ENCODE peak calls at places on chromosomes 6 and 20, in seven cellular contexts. One of them, this sample, is unnamed.

GRCh38 chr20:45938727-45939438 is 4.4 kb downstream of the PCIF1 start:
- DNase-seq in hippocampal formation: no peak
- DNase-seq in left colon: no peak
- DNase-seq in activated CD8-positive, alpha-beta memory T cell treated with anti-CD3 and anti-CD28 coated beads, Interleukin-2, amount 50 U/mL, for 4 hours: no peak
- DNase-seq in brain microvascular endothelial cell: no peak
- DNase-seq in amniotic stem cell: no peak
- DNase-seq in head of caudate nucleus: no peak
- DNase-seq in this sample: no peak

GRCh38 chr6:170429457-170429856 is 122.9 kb downstream of the FAM120B start:
- DNase-seq in activated CD8-positive, alpha-beta memory T cell treated with anti-CD3 and anti-CD28 coated beads, Interleukin-2, amount 50 U/mL, for 4 hours: no peak
- DNase-seq in brain microvascular endothelial cell: no peak
- DNase-seq in hippocampal formation: no peak
- DNase-seq in amniotic stem cell: no peak
- DNase-seq in head of caudate nucleus: no peak
- DNase-seq in left colon: no peak
- DNase-seq in this sample: no peak

GRCh38 chr6:125834347-125834746 is 43.6 kb downstream of the NCOA7 start:
- DNase-seq in left colon: no peak
- DNase-seq in head of caudate nucleus: no peak
- DNase-seq in brain microvascular endothelial cell: no peak
- DNase-seq in activated CD8-positive, alpha-beta memory T cell treated with anti-CD3 and anti-CD28 coated beads, Interleukin-2, amount 50 U/mL, for 4 hours: no peak
- DNase-seq in amniotic stem cell: no peak
- DNase-seq in hippocampal formation: no peak
- DNase-seq in this sample: no peak

GRCh38 chr6:3340358-3340798 is 81.6 kb downstream of the PSMG4 start:
- DNase-seq in activated CD8-positive, alpha-beta memory T cell treated with anti-CD3 and anti-CD28 coated beads, Interleukin-2, amount 50 U/mL, for 4 hours: no peak
- DNase-seq in head of caudate nucleus: no peak
- DNase-seq in left colon: no peak
- DNase-seq in amniotic stem cell: no peak
- DNase-seq in hippocampal formation: no peak
- DNase-seq in brain microvascular endothelial cell: no peak
- DNase-seq in this sample: no peak

GRCh38 chr6:23218751-23219150 is 649.4 kb downstream of the HDGFL1 start:
- DNase-seq in hippocampal formation: peak
- DNase-seq in activated CD8-positive, alpha-beta memory T cell treated with anti-CD3 and anti-CD28 coated beads, Interleukin-2, amount 50 U/mL, for 4 hours: no peak
- DNase-seq in brain microvascular endothelial cell: no peak
- DNase-seq in amniotic stem cell: no peak
- DNase-seq in head of caudate nucleus: no peak
- DNase-seq in left colon: no peak
- DNase-seq in this sample: peak

GRCh38 chr20:36162272-36162966 is 7.9 kb downstream of the EPB41L1 start:
- DNase-seq in hippocampal formation: no peak
- DNase-seq in activated CD8-positive, alpha-beta memory T cell treated with anti-CD3 and anti-CD28 coated beads, Interleukin-2, amount 50 U/mL, for 4 hours: no peak
- DNase-seq in head of caudate nucleus: no peak
- DNase-seq in brain microvascular endothelial cell: no peak
- DNase-seq in amniotic stem cell: no peak
- DNase-seq in left colon: no peak
- DNase-seq in this sample: no peak

GRCh38 chr20:4444404-4444803 is 277.3 kb upstream of the PRND start:
- DNase-seq in activated CD8-positive, alpha-beta memory T cell treated with anti-CD3 and anti-CD28 coated beads, Interleukin-2, amount 50 U/mL, for 4 hours: no peak
- DNase-seq in brain microvascular endothelial cell: peak
- DNase-seq in hippocampal formation: no peak
- DNase-seq in head of caudate nucleus: no peak
- DNase-seq in amniotic stem cell: no peak
- DNase-seq in left colon: no peak
- DNase-seq in this sample: no peak

GRCh38 chr6:111854683-111855082 is 18.6 kb downstream of the FYN start:
- DNase-seq in left colon: no peak
- DNase-seq in activated CD8-positive, alpha-beta memory T cell treated with anti-CD3 and anti-CD28 coated beads, Interleukin-2, amount 50 U/mL, for 4 hours: no peak
- DNase-seq in brain microvascular endothelial cell: no peak
- DNase-seq in hippocampal formation: no peak
- DNase-seq in amniotic stem cell: no peak
- DNase-seq in head of caudate nucleus: no peak
- DNase-seq in this sample: no peak

GRCh38 chr6:144434308-144434990 is 149.3 kb downstream of the UTRN start:
- DNase-seq in hippocampal formation: no peak
- DNase-seq in brain microvascular endothelial cell: peak
- DNase-seq in activated CD8-positive, alpha-beta memory T cell treated with anti-CD3 and anti-CD28 coated beads, Interleukin-2, amount 50 U/mL, for 4 hours: no peak
- DNase-seq in head of caudate nucleus: no peak
- DNase-seq in amniotic stem cell: peak
- DNase-seq in left colon: no peak
- DNase-seq in this sample: no peak

GRCh38 chr6:44508646-44509045 is 121.1 kb downstream of the CDC5L start:
- DNase-seq in left colon: no peak
- DNase-seq in brain microvascular endothelial cell: no peak
- DNase-seq in head of caudate nucleus: no peak
- DNase-seq in amniotic stem cell: no peak
- DNase-seq in activated CD8-positive, alpha-beta memory T cell treated with anti-CD3 and anti-CD28 coated beads, Interleukin-2, amount 50 U/mL, for 4 hours: no peak
- DNase-seq in hippocampal formation: no peak
- DNase-seq in this sample: no peak

GRCh38 chr6:151257984-151258445 is 18.2 kb downstream of the AKAP12 start:
- DNase-seq in activated CD8-positive, alpha-beta memory T cell treated with anti-CD3 and anti-CD28 coated beads, Interleukin-2, amount 50 U/mL, for 4 hours: no peak
- DNase-seq in amniotic stem cell: peak
- DNase-seq in brain microvascular endothelial cell: no peak
- DNase-seq in hippocampal formation: no peak
- DNase-seq in left colon: no peak
- DNase-seq in head of caudate nucleus: no peak
- DNase-seq in this sample: no peak

GRCh38 chr6:139855741-139856206 is 481.3 kb upstream of the CITED2 start:
- DNase-seq in activated CD8-positive, alpha-beta memory T cell treated with anti-CD3 and anti-CD28 coated beads, Interleukin-2, amount 50 U/mL, for 4 hours: no peak
- DNase-seq in amniotic stem cell: no peak
- DNase-seq in brain microvascular endothelial cell: peak
- DNase-seq in left colon: no peak
- DNase-seq in hippocampal formation: no peak
- DNase-seq in head of caudate nucleus: no peak
- DNase-seq in this sample: no peak

GRCh38 chr6:124963416-124964083 is 1.3 kb downstream of the RNF217 start:
- DNase-seq in activated CD8-positive, alpha-beta memory T cell treated with anti-CD3 and anti-CD28 coated beads, Interleukin-2, amount 50 U/mL, for 4 hours: no peak
- DNase-seq in head of caudate nucleus: no peak
- DNase-seq in hippocampal formation: peak
- DNase-seq in brain microvascular endothelial cell: no peak
- DNase-seq in amniotic stem cell: no peak
- DNase-seq in left colon: no peak
- DNase-seq in this sample: peak

GRCh38 chr6:133730881-133731280 is 158.0 kb upstream of the TCF21 start:
- DNase-seq in left colon: no peak
- DNase-seq in brain microvascular endothelial cell: no peak
- DNase-seq in head of caudate nucleus: no peak
- DNase-seq in amniotic stem cell: no peak
- DNase-seq in hippocampal formation: no peak
- DNase-seq in activated CD8-positive, alpha-beta memory T cell treated with anti-CD3 and anti-CD28 coated beads, Interleukin-2, amount 50 U/mL, for 4 hours: no peak
- DNase-seq in this sample: no peak

GRCh38 chr20:11922561-11922960 is 4.9 kb downstream of the BTBD3 start:
- DNase-seq in head of caudate nucleus: no peak
- DNase-seq in amniotic stem cell: no peak
- DNase-seq in left colon: no peak
- DNase-seq in activated CD8-positive, alpha-beta memory T cell treated with anti-CD3 and anti-CD28 coated beads, Interleukin-2, amount 50 U/mL, for 4 hours: no peak
- DNase-seq in hippocampal formation: no peak
- DNase-seq in brain microvascular endothelial cell: no peak
- DNase-seq in this sample: peak

GRCh38 chr6:28383235-28384142 is 16.1 kb downstream of the ZSCAN12 start:
- DNase-seq in brain microvascular endothelial cell: peak
- DNase-seq in left colon: peak
- DNase-seq in activated CD8-positive, alpha-beta memory T cell treated with anti-CD3 and anti-CD28 coated beads, Interleukin-2, amount 50 U/mL, for 4 hours: peak
- DNase-seq in hippocampal formation: peak
- DNase-seq in head of caudate nucleus: peak
- DNase-seq in amniotic stem cell: peak
- DNase-seq in this sample: peak

GRCh38 chr20:11380283-11380682 is 537.4 kb upstream of the BTBD3 start:
- DNase-seq in left colon: no peak
- DNase-seq in amniotic stem cell: no peak
- DNase-seq in head of caudate nucleus: no peak
- DNase-seq in activated CD8-positive, alpha-beta memory T cell treated with anti-CD3 and anti-CD28 coated beads, Interleukin-2, amount 50 U/mL, for 4 hours: no peak
- DNase-seq in brain microvascular endothelial cell: no peak
- DNase-seq in hippocampal formation: no peak
- DNase-seq in this sample: no peak

GRCh38 chr20:2759603-2760360 is 40.6 kb downstream of the CPXM1 start:
- DNase-seq in amniotic stem cell: no peak
- DNase-seq in left colon: no peak
- DNase-seq in hippocampal formation: no peak
- DNase-seq in brain microvascular endothelial cell: no peak
- DNase-seq in activated CD8-positive, alpha-beta memory T cell treated with anti-CD3 and anti-CD28 coated beads, Interleukin-2, amount 50 U/mL, for 4 hours: no peak
- DNase-seq in head of caudate nucleus: no peak
- DNase-seq in this sample: no peak

GRCh38 chr6:3229566-3230274 is 2.3 kb upstream of the TUBB2B start:
- DNase-seq in amniotic stem cell: no peak
- DNase-seq in hippocampal formation: no peak
- DNase-seq in left colon: no peak
- DNase-seq in head of caudate nucleus: no peak
- DNase-seq in activated CD8-positive, alpha-beta memory T cell treated with anti-CD3 and anti-CD28 coated beads, Interleukin-2, amount 50 U/mL, for 4 hours: peak
- DNase-seq in brain microvascular endothelial cell: no peak
- DNase-seq in this sample: peak

GRCh38 chr20:44837949-44838348 is 27.6 kb upstream of the RIMS4 start:
- DNase-seq in amniotic stem cell: no peak
- DNase-seq in brain microvascular endothelial cell: no peak
- DNase-seq in left colon: no peak
- DNase-seq in hippocampal formation: no peak
- DNase-seq in head of caudate nucleus: no peak
- DNase-seq in activated CD8-positive, alpha-beta memory T cell treated with anti-CD3 and anti-CD28 coated beads, Interleukin-2, amount 50 U/mL, for 4 hours: no peak
- DNase-seq in this sample: no peak

GRCh38 chr6:113802779-113803178 is 54.4 kb upstream of the MARCKS start:
- DNase-seq in hippocampal formation: no peak
- DNase-seq in activated CD8-positive, alpha-beta memory T cell treated with anti-CD3 and anti-CD28 coated beads, Interleukin-2, amount 50 U/mL, for 4 hours: no peak
- DNase-seq in head of caudate nucleus: no peak
- DNase-seq in left colon: no peak
- DNase-seq in brain microvascular endothelial cell: no peak
- DNase-seq in amniotic stem cell: no peak
- DNase-seq in this sample: no peak

GRCh38 chr20:32977281-32978008 is 26.8 kb downstream of the SUN5 start:
- DNase-seq in head of caudate nucleus: no peak
- DNase-seq in hippocampal formation: no peak
- DNase-seq in left colon: no peak
- DNase-seq in brain microvascular endothelial cell: no peak
- DNase-seq in activated CD8-positive, alpha-beta memory T cell treated with anti-CD3 and anti-CD28 coated beads, Interleukin-2, amount 50 U/mL, for 4 hours: no peak
- DNase-seq in amniotic stem cell: no peak
- DNase-seq in this sample: no peak

GRCh38 chr6:4101298-4101697 is 22.4 kb upstream of the FAM217A start:
- DNase-seq in hippocampal formation: no peak
- DNase-seq in brain microvascular endothelial cell: no peak
- DNase-seq in activated CD8-positive, alpha-beta memory T cell treated with anti-CD3 and anti-CD28 coated beads, Interleukin-2, amount 50 U/mL, for 4 hours: no peak
- DNase-seq in left colon: no peak
- DNase-seq in amniotic stem cell: no peak
- DNase-seq in head of caudate nucleus: no peak
- DNase-seq in this sample: no peak

GRCh38 chr20:41052742-41053419 is 24.3 kb downstream of the TOP1 start:
- DNase-seq in brain microvascular endothelial cell: peak
- DNase-seq in head of caudate nucleus: no peak
- DNase-seq in activated CD8-positive, alpha-beta memory T cell treated with anti-CD3 and anti-CD28 coated beads, Interleukin-2, amount 50 U/mL, for 4 hours: no peak
- DNase-seq in amniotic stem cell: no peak
- DNase-seq in hippocampal formation: no peak
- DNase-seq in left colon: no peak
- DNase-seq in this sample: no peak

GRCh38 chr6:21244897-21245470 is 348.6 kb upstream of the SOX4 start:
- DNase-seq in head of caudate nucleus: no peak
- DNase-seq in brain microvascular endothelial cell: no peak
- DNase-seq in left colon: no peak
- DNase-seq in activated CD8-positive, alpha-beta memory T cell treated with anti-CD3 and anti-CD28 coated beads, Interleukin-2, amount 50 U/mL, for 4 hours: no peak
- DNase-seq in amniotic stem cell: no peak
- DNase-seq in hippocampal formation: no peak
- DNase-seq in this sample: no peak

GRCh38 chr20:61801065-61801360 is 264.7 kb downstream of the TAF4 start:
- DNase-seq in brain microvascular endothelial cell: no peak
- DNase-seq in amniotic stem cell: no peak
- DNase-seq in head of caudate nucleus: no peak
- DNase-seq in hippocampal formation: no peak
- DNase-seq in activated CD8-positive, alpha-beta memory T cell treated with anti-CD3 and anti-CD28 coated beads, Interleukin-2, amount 50 U/mL, for 4 hours: no peak
- DNase-seq in left colon: no peak
- DNase-seq in this sample: no peak

GRCh38 chr6:111555041-111555440 is 50.6 kb downstream of the TRAF3IP2 start:
- DNase-seq in amniotic stem cell: no peak
- DNase-seq in activated CD8-positive, alpha-beta memory T cell treated with anti-CD3 and anti-CD28 coated beads, Interleukin-2, amount 50 U/mL, for 4 hours: no peak
- DNase-seq in hippocampal formation: no peak
- DNase-seq in head of caudate nucleus: no peak
- DNase-seq in brain microvascular endothelial cell: no peak
- DNase-seq in left colon: no peak
- DNase-seq in this sample: peak

GRCh38 chr6:110101885-110102284 is 77.6 kb downstream of the WASF1 start:
- DNase-seq in head of caudate nucleus: no peak
- DNase-seq in brain microvascular endothelial cell: no peak
- DNase-seq in left colon: no peak
- DNase-seq in activated CD8-positive, alpha-beta memory T cell treated with anti-CD3 and anti-CD28 coated beads, Interleukin-2, amount 50 U/mL, for 4 hours: no peak
- DNase-seq in amniotic stem cell: no peak
- DNase-seq in hippocampal formation: no peak
- DNase-seq in this sample: no peak

GRCh38 chr6:157034433-157035230 is 257.5 kb downstream of the ARID1B start:
- DNase-seq in left colon: no peak
- DNase-seq in amniotic stem cell: peak
- DNase-seq in head of caudate nucleus: no peak
- DNase-seq in brain microvascular endothelial cell: no peak
- DNase-seq in activated CD8-positive, alpha-beta memory T cell treated with anti-CD3 and anti-CD28 coated beads, Interleukin-2, amount 50 U/mL, for 4 hours: no peak
- DNase-seq in hippocampal formation: no peak
- DNase-seq in this sample: peak

GRCh38 chr6:46879003-46879402 is 42.7 kb downstream of the ADGRF5 start:
- DNase-seq in head of caudate nucleus: no peak
- DNase-seq in left colon: no peak
- DNase-seq in activated CD8-positive, alpha-beta memory T cell treated with anti-CD3 and anti-CD28 coated beads, Interleukin-2, amount 50 U/mL, for 4 hours: no peak
- DNase-seq in amniotic stem cell: no peak
- DNase-seq in hippocampal formation: no peak
- DNase-seq in brain microvascular endothelial cell: no peak
- DNase-seq in this sample: no peak

GRCh38 chr20:46088409-46089075 is 1.2 kb downstream of the NCOA5 start:
- DNase-seq in brain microvascular endothelial cell: no peak
- DNase-seq in left colon: no peak
- DNase-seq in amniotic stem cell: no peak
- DNase-seq in head of caudate nucleus: no peak
- DNase-seq in hippocampal formation: no peak
- DNase-seq in activated CD8-positive, alpha-beta memory T cell treated with anti-CD3 and anti-CD28 coated beads, Interleukin-2, amount 50 U/mL, for 4 hours: no peak
- DNase-seq in this sample: no peak

GRCh38 chr6:57221191-57221935 is 744 bp downstream of the RAB23 start:
- DNase-seq in amniotic stem cell: peak
- DNase-seq in hippocampal formation: peak
- DNase-seq in head of caudate nucleus: peak
- DNase-seq in left colon: peak
- DNase-seq in activated CD8-positive, alpha-beta memory T cell treated with anti-CD3 and anti-CD28 coated beads, Interleukin-2, amount 50 U/mL, for 4 hours: peak
- DNase-seq in brain microvascular endothelial cell: peak
- DNase-seq in this sample: peak

GRCh38 chr20:51860015-51860882 is 57.9 kb upstream of the SALL4 start:
- DNase-seq in head of caudate nucleus: no peak
- DNase-seq in activated CD8-positive, alpha-beta memory T cell treated with anti-CD3 and anti-CD28 coated beads, Interleukin-2, amount 50 U/mL, for 4 hours: no peak
- DNase-seq in amniotic stem cell: no peak
- DNase-seq in hippocampal formation: no peak
- DNase-seq in brain microvascular endothelial cell: peak
- DNase-seq in left colon: peak
- DNase-seq in this sample: no peak

GRCh38 chr6:75203721-75204120 is 2.1 kb downstream of the COL12A1 start:
- DNase-seq in activated CD8-positive, alpha-beta memory T cell treated with anti-CD3 and anti-CD28 coated beads, Interleukin-2, amount 50 U/mL, for 4 hours: no peak
- DNase-seq in brain microvascular endothelial cell: no peak
- DNase-seq in head of caudate nucleus: no peak
- DNase-seq in left colon: no peak
- DNase-seq in hippocampal formation: no peak
- DNase-seq in amniotic stem cell: no peak
- DNase-seq in this sample: no peak

GRCh38 chr6:54020311-54020710 is 90.9 kb upstream of the MLIP start:
- DNase-seq in head of caudate nucleus: no peak
- DNase-seq in activated CD8-positive, alpha-beta memory T cell treated with anti-CD3 and anti-CD28 coated beads, Interleukin-2, amount 50 U/mL, for 4 hours: no peak
- DNase-seq in left colon: no peak
- DNase-seq in brain microvascular endothelial cell: no peak
- DNase-seq in hippocampal formation: no peak
- DNase-seq in amniotic stem cell: no peak
- DNase-seq in this sample: no peak

GRCh38 chr6:170464524-170464979 is 88.6 kb downstream of the PSMB1 start:
- DNase-seq in head of caudate nucleus: peak
- DNase-seq in brain microvascular endothelial cell: no peak
- DNase-seq in amniotic stem cell: no peak
- DNase-seq in activated CD8-positive, alpha-beta memory T cell treated with anti-CD3 and anti-CD28 coated beads, Interleukin-2, amount 50 U/mL, for 4 hours: no peak
- DNase-seq in hippocampal formation: no peak
- DNase-seq in left colon: no peak
- DNase-seq in this sample: no peak